ENCODE peak calls at places on chromosomes 2 and 18, in five cellular contexts. Z is K562, M is IMR-90, T is erythroblast, E is A549. D is an unnamed sample.

GRCh38 chr2:122112633-122113032 is 357.2 kb downstream of the TSN start:
- DNase-seq in Z (no peak), M (no peak), T (no peak), E (no peak), D (no peak)

GRCh38 chr2:3837086-3837485 is 133.7 kb downstream of the DCDC2C start:
- DNase-seq in Z (no peak), M (no peak), T (no peak), E (no peak), D (no peak)

GRCh38 chr18:40904295-40904694 is 1050.7 kb upstream of the PIK3C3 start:
- DNase-seq in Z (no peak), M (peak), T (no peak), E (no peak), D (no peak)

GRCh38 chr2:39523308-39524044 is 86.4 kb upstream of the MAP4K3 start:
- DNase-seq in Z (no peak), M (peak), T (no peak), E (peak), D (peak)

GRCh38 chr18:78769502-78770113 is 210.0 kb upstream of the SALL3 start:
- DNase-seq in Z (no peak), M (no peak), T (no peak), E (no peak), D (no peak)

GRCh38 chr2:237978058-237978712 is 11.4 kb downstream of the UBE2F start:
- DNase-seq in Z (peak), M (peak), T (peak), E (no peak), D (no peak)

GRCh38 chr2:95282458-95282857 is 8.2 kb downstream of the PROM2 start:
- DNase-seq in Z (no peak), M (no peak), T (no peak), E (no peak), D (no peak)

GRCh38 chr18:50816767-50817166 is 3.0 kb downstream of the MRO start:
- DNase-seq in Z (no peak), M (no peak), T (no peak), E (no peak), D (no peak)

GRCh38 chr2:72988726-72989273 is 71.5 kb downstream of the EMX1 start:
- DNase-seq in Z (no peak), M (no peak), T (no peak), E (no peak), D (no peak)

GRCh38 chr2:75994759-75995158 is 284.0 kb upstream of the GCFC2 start:
- DNase-seq in Z (no peak), M (no peak), T (no peak), E (no peak), D (no peak)

GRCh38 chr2:181916726-181917377 is 25.3 kb downstream of the ITPRID2 start:
- DNase-seq in Z (no peak), M (peak), T (no peak), E (no peak), D (no peak)

GRCh38 chr18:25228410-25228809 is 123.6 kb downstream of the ZNF521 start:
- DNase-seq in Z (no peak), M (no peak), T (peak), E (no peak), D (no peak)

GRCh38 chr2:175690113-175690716 is 311.9 kb downstream of the LNPK start:
- DNase-seq in Z (peak), M (peak), T (peak), E (no peak), D (peak)

GRCh38 chr2:109410021-109410815 is 203.5 kb downstream of the SEPTIN10 start:
- DNase-seq in Z (no peak), M (peak), T (no peak), E (no peak), D (no peak)

GRCh38 chr2:204840504-204840903 is 295.2 kb downstream of the PARD3B start:
- DNase-seq in Z (no peak), M (no peak), T (no peak), E (no peak), D (no peak)

GRCh38 chr2:232556426-232556825 is 5.9 kb downstream of the EIF4E2 start:
- DNase-seq in Z (no peak), M (no peak), T (no peak), E (no peak), D (no peak)

GRCh38 chr2:232781765-232782164 is 5.4 kb upstream of the KCNJ13 start:
- DNase-seq in Z (no peak), M (peak), T (peak), E (peak), D (peak)

GRCh38 chr2:107264184-107264583 is 378.2 kb upstream of the ST6GAL2 start:
- DNase-seq in Z (no peak), M (no peak), T (no peak), E (no peak), D (no peak)

GRCh38 chr2:113272463-113272862 is 6.3 kb downstream of the PAX8 start:
- DNase-seq in Z (no peak), M (no peak), T (no peak), E (no peak), D (no peak)

GRCh38 chr18:75211721-75212625 is 1.4 kb downstream of the TSHZ1 start:
- DNase-seq in Z (peak), M (peak), T (peak), E (no peak), D (no peak)

GRCh38 chr18:32435631-32436500 is 34.8 kb downstream of the GAREM1 start:
- DNase-seq in Z (no peak), M (no peak), T (no peak), E (no peak), D (no peak)

GRCh38 chr2:241271641-241272297 is 43.7 kb downstream of the HDLBP start:
- DNase-seq in Z (no peak), M (peak), T (peak), E (peak), D (peak)
- TF ChIP-seq POLR2A in Z (no peak), M (peak), T (no peak), E (no peak), D (peak)

GRCh38 chr2:128318776-128319456 is at the start of gene HS6ST1:
- DNase-seq in Z (peak), M (peak), T (peak), E (peak), D (peak)
- TF ChIP-seq POLR2A in Z (no peak), M (peak), T (no peak), E (peak), D (peak)

DNA sequence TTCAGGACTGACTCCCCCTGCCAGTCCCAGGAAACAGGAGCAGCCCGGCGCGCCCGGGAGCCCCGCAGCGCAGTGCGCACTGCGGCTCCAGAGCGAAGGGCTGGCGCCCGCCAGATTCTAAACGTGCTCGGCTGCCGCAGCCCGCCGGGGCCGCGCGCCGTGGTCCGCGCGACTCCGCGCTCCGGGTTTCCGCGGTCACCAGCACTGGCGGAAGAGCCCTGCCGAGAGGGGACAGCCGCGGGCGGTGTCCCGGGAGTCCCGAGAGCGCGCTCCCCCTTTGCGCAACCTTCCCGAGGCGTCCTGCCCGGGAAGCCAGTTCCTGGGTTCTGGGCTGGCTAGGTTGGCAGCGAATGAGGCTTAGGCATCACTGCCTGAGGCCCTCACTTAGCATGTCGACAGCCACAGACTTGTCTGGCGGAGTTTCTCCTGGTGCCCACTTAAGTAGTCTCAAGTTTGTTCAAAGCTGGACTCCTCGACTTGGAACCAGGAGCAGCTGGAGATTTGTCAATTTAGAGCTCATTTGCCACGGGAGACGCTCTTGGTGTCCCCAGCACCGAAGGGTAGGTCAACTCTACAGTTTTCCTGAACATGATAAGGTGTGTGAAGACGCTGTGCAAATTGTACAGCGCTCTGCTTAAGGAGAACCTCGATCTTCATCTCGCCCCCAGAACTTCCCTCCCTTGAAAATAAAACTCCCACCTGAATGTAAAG is 1.5 kb upstream of the VSNL1 start:
- DNase-seq in Z (peak), M (peak), T (no peak), E (no peak), D (no peak)
- TF ChIP-seq POLR2A in Z (no peak), M (no peak), T (no peak), E (no peak), D (no peak)

DNA sequence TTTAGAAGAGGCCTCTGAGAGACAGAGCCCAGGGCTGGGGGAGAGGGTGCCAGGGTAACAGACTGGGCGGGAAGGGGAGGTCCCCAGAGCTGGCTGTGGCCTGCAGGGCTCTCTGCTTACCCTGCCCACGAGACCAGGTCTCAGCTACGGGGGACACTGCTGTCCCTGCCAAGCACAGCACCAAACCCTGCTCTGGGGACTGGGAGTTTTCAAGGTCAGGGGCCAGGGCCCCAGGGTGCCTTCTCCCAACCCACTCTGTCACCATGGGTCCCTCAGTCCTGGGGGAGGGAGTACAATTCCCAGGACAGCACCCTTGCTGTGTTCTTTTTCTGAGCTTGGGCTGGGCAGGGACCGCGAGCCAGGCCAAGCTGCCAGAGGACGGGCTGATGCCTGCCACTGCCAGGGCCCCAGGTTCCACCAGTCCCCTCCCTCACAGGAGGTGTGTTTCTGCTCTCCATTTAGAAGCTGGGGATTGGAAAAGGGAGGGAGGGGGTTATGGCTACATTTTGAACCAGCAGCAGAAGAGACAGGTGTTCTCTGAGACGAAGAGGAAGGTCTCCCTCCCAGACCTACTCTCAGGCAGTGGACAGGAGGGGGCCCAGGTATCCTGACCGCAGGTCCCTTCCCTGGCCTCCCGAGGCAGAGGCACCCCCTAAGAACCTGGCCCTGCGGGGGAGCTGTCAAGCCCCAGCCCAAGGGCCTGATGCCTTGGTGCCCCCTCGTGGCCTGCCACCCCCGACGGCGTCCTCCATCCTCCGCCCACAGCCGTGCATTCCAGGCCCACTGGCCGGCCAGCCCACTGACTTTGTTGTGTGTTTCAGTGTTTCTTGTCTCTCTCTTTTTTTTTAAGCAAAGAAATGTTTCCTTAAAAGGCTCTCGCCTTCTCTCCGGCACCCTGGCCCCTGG is 80.4 kb downstream of the TNS1 start:
- DNase-seq in Z (peak), M (peak), T (no peak), E (no peak), D (no peak)
- TF ChIP-seq POLR2A in Z (no peak), M (no peak), T (no peak), E (no peak), D (no peak)

GRCh38 chr2:96739633-96740428 is at the start of gene LMAN2L:
- DNase-seq in Z (peak), M (peak), T (peak), E (peak), D (peak)
- TF ChIP-seq POLR2A in Z (peak), M (peak), T (peak), E (peak), D (peak)

GRCh38 chr18:12373771-12374116 is 3.3 kb downstream of the AFG3L2 start:
- DNase-seq in Z (no peak), M (no peak), T (no peak), E (no peak), D (no peak)

GRCh38 chr18:12374398-12374797 is 2.6 kb downstream of the AFG3L2 start:
- DNase-seq in Z (no peak), M (no peak), T (no peak), E (no peak), D (no peak)

GRCh38 chr18:12376034-12376717 is 851 bp downstream of the AFG3L2 start:
- DNase-seq in Z (no peak), M (no peak), T (peak), E (no peak), D (no peak)

GRCh38 chr18:12376718-12377555 is at the start of gene AFG3L2:
- DNase-seq in Z (peak), M (peak), T (peak), E (peak), D (peak)

GRCh38 chr18:12377556-12378553 is 828 bp upstream of the AFG3L2 start:
- DNase-seq in Z (no peak), M (no peak), T (no peak), E (peak), D (peak)
- TF ChIP-seq POLR2A in Z (peak), M (peak), T (peak), E (peak), D (peak)

DNA sequence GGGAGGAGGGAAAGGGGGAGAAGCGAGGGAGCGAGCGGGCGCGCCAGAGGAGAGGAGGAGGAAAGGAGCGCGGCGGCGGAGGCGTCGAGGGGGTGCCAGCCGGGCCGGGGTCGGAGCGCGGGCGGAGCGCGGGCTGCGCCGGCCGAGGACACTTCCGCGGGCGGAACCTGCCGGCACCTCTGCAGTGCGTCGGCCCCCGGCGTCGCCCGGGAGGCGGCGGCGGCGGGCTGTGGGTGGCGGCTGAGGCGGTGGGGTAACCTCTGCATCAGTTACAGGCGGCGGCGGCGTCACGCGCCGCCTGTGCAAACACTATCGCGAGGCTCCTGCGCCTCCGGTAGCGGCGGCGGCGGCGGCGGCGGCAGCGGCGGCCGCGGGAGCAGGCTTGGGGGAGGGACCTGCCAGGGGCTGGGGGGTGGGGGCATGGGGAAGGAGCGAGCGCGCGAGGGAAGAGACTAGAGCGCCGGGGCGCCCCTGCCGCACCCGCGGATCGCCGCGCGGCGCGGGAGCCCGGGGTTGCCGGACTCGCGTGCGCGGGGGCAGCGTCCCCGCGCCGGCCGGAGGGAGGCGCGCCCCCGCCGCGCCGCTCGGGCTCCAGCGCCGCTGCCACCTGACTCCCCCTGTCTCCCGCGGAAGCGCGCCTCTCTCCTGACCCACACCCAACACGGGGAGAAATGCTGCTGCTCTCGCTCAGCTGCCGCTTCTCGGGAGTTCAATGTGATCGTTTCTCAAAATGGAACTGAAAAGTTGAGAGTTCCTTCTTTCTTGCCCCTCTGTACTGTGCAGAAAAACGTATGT is at the start of gene TLK1:
- DNase-seq in Z (peak), M (peak), T (peak), E (peak), D (peak)
- TF ChIP-seq POLR2A in Z (peak), M (peak), T (peak), E (peak), D (peak)

DNA sequence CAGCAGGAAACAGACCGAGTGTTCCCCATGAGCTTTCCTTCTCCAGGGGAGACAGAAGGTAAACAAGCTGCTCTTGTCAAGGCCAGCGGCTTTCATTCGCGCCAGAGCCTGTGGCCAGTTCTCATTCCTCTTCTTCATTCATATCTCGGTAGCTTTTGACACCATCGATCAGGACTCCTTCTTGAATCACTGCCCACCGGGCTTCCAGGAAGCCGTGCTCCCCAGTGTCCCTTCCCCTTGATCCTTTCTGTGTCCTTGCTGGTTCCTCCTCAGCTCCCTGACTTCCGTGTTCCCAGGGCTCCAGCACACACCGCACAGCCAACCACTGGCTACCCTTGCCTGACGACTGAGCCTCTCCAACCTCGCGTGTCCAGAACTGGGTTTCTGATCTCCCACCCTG is 14.1 kb downstream of the SLC66A3 start:
- DNase-seq in Z (no peak), M (no peak), T (no peak), E (no peak), D (no peak)
- TF ChIP-seq POLR2A in Z (no peak), M (no peak), T (no peak), E (no peak), D (no peak)

D was measured in H54.